ENCODE peak calls at places on chromosomes 13 and 19, in four cellular contexts. One of them, this sample, is unnamed. For H3K4me1, the result is how much of the 10 kb centered on the place peaks cover.

GRCh38 chr13:98103942-98104880 is 38.7 kb upstream of the FARP1 start:
- DNase-seq in PC-3: peak
- DNase-seq in adrenal gland: no peak
- DNase-seq in CD8-positive, alpha-beta T cell: no peak
- DNase-seq in this sample: no peak

GRCh38 chr19:47618771-47619170 is 9.8 kb downstream of the BICRA start:
- DNase-seq in PC-3: no peak
- DNase-seq in adrenal gland: peak
- DNase-seq in CD8-positive, alpha-beta T cell: no peak
- DNase-seq in this sample: peak

GRCh38 chr13:89361909-89362308 is 1690.7 kb downstream of the SLITRK5 start:
- DNase-seq in PC-3: peak
- DNase-seq in adrenal gland: no peak
- DNase-seq in CD8-positive, alpha-beta T cell: no peak
- DNase-seq in this sample: no peak

GRCh38 chr13:46586766-46587509 is 34.0 kb downstream of the LRCH1 start:
- DNase-seq in PC-3: no peak
- DNase-seq in adrenal gland: no peak
- DNase-seq in CD8-positive, alpha-beta T cell: no peak
- DNase-seq in this sample: no peak

GRCh38 chr19:48926909-48927308 is 6.6 kb upstream of the DHDH start:
- DNase-seq in PC-3: peak
- DNase-seq in adrenal gland: peak
- DNase-seq in CD8-positive, alpha-beta T cell: no peak
- DNase-seq in this sample: peak

GRCh38 chr13:31105020-31105800 is 56.5 kb downstream of the HSPH1 start:
- DNase-seq in PC-3: no peak
- DNase-seq in adrenal gland: no peak
- DNase-seq in CD8-positive, alpha-beta T cell: no peak
- DNase-seq in this sample: no peak

GRCh38 chr19:6063576-6063961 is 46.7 kb downstream of the RFX2 start:
- DNase-seq in PC-3: no peak
- DNase-seq in adrenal gland: no peak
- DNase-seq in CD8-positive, alpha-beta T cell: no peak
- DNase-seq in this sample: peak

GRCh38 chr19:10362259-10362658 is 18.1 kb downstream of the TYK2 start:
- DNase-seq in PC-3: no peak
- DNase-seq in adrenal gland: no peak
- DNase-seq in CD8-positive, alpha-beta T cell: no peak
- DNase-seq in this sample: no peak

GRCh38 chr19:18364826-18365528 is 21.0 kb upstream of the GDF15 start:
- DNase-seq in PC-3: peak
- DNase-seq in adrenal gland: peak
- DNase-seq in CD8-positive, alpha-beta T cell: no peak
- DNase-seq in this sample: peak

GRCh38 chr13:97460004-97460756 is 26.2 kb downstream of the RAP2A start:
- DNase-seq in PC-3: no peak
- DNase-seq in adrenal gland: peak
- DNase-seq in CD8-positive, alpha-beta T cell: no peak
- DNase-seq in this sample: no peak

GRCh38 chr13:44271031-44271433 is 102.6 kb upstream of the SERP2 start:
- DNase-seq in PC-3: peak
- DNase-seq in adrenal gland: peak
- DNase-seq in CD8-positive, alpha-beta T cell: no peak
- DNase-seq in this sample: peak

GRCh38 chr13:44267966-44268365 is 105.7 kb upstream of the SERP2 start:
- DNase-seq in PC-3: peak
- DNase-seq in adrenal gland: no peak
- DNase-seq in CD8-positive, alpha-beta T cell: no peak
- DNase-seq in this sample: no peak

GRCh38 chr13:44267203-44267602 is 106.4 kb upstream of the SERP2 start:
- DNase-seq in PC-3: no peak
- DNase-seq in adrenal gland: no peak
- DNase-seq in CD8-positive, alpha-beta T cell: no peak
- DNase-seq in this sample: no peak

GRCh38 chr13:44270153-44270552 is 103.5 kb upstream of the SERP2 start:
- DNase-seq in PC-3: no peak
- DNase-seq in adrenal gland: no peak
- DNase-seq in CD8-positive, alpha-beta T cell: no peak
- DNase-seq in this sample: no peak

DNA sequence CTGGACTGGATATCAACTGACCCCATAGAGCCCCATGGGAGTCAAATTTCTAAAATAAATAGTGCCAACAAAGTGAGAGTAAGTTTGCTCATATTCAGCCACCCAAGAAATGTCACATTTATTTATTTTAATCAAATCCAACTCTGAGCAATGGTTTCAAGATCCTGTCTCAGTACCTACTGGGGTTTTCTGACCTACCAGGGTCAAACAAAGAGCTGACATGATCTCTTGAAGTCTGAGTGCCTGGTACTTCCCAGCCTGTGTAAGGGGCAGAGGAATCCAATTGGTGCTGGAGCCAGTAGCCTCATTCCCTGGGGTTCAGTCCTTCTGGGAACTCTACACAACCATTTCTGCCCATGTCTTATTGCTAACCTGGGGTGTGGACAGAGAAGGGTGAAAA is 104.7 kb upstream of the SERP2 start:
- DNase-seq in PC-3: no peak
- DNase-seq in adrenal gland: no peak
- DNase-seq in CD8-positive, alpha-beta T cell: no peak
- DNase-seq in this sample: no peak
- H3K4me3 ChIP-seq in PC-3: no peak
- H3K4me3 ChIP-seq in adrenal gland: no peak
- H3K4me3 ChIP-seq in CD8-positive, alpha-beta T cell: no peak
- H3K4me3 ChIP-seq in this sample: no peak

GRCh38 chr19:8698433-8699063 is at the start of gene ACTL9:
- DNase-seq in PC-3: no peak
- DNase-seq in adrenal gland: no peak
- DNase-seq in CD8-positive, alpha-beta T cell: no peak
- DNase-seq in this sample: no peak
- TF ChIP-seq CTCF in PC-3: peak
- TF ChIP-seq CTCF in adrenal gland: no peak
- TF ChIP-seq CTCF in CD8-positive, alpha-beta T cell: no peak
- TF ChIP-seq CTCF in this sample: no peak

GRCh38 chr13:24233351-24233901 is 72.9 kb downstream of the SPATA13 start:
- DNase-seq in PC-3: no peak
- DNase-seq in adrenal gland: no peak
- DNase-seq in CD8-positive, alpha-beta T cell: no peak
- DNase-seq in this sample: peak
- H3K4me1 ChIP-seq in PC-3: under half
- H3K4me1 ChIP-seq in adrenal gland: under half
- H3K4me1 ChIP-seq in CD8-positive, alpha-beta T cell: under half
- H3K4me1 ChIP-seq in this sample: under half

GRCh38 chr13:32587014-32587773 is 942 bp downstream of the PDS5B start:
- DNase-seq in PC-3: peak
- DNase-seq in adrenal gland: peak
- DNase-seq in CD8-positive, alpha-beta T cell: peak
- DNase-seq in this sample: peak

GRCh38 chr13:32582991-32583390 is 3.3 kb upstream of the PDS5B start:
- DNase-seq in PC-3: no peak
- DNase-seq in adrenal gland: no peak
- DNase-seq in CD8-positive, alpha-beta T cell: no peak
- DNase-seq in this sample: no peak

GRCh38 chr13:32586022-32586900 is at the start of gene PDS5B:
- DNase-seq in PC-3: peak
- DNase-seq in adrenal gland: peak
- DNase-seq in CD8-positive, alpha-beta T cell: peak
- DNase-seq in this sample: peak

GRCh38 chr13:32587774-32588165 is 1.5 kb downstream of the PDS5B start:
- DNase-seq in PC-3: peak
- DNase-seq in adrenal gland: no peak
- DNase-seq in CD8-positive, alpha-beta T cell: no peak
- DNase-seq in this sample: no peak

GRCh38 chr13:32585625-32586021 is 629 bp upstream of the PDS5B start:
- DNase-seq in PC-3: peak
- DNase-seq in adrenal gland: peak
- DNase-seq in CD8-positive, alpha-beta T cell: no peak
- DNase-seq in this sample: peak
- H3K4me3 ChIP-seq in PC-3: peak
- H3K4me3 ChIP-seq in adrenal gland: peak
- H3K4me3 ChIP-seq in CD8-positive, alpha-beta T cell: peak
- H3K4me3 ChIP-seq in this sample: peak

GRCh38 chr19:50500060-50500752 is 10.8 kb downstream of the JOSD2 start:
- DNase-seq in PC-3: no peak
- DNase-seq in adrenal gland: no peak
- DNase-seq in CD8-positive, alpha-beta T cell: no peak
- DNase-seq in this sample: no peak
- TF ChIP-seq CTCF in PC-3: peak
- TF ChIP-seq CTCF in adrenal gland: no peak
- TF ChIP-seq CTCF in CD8-positive, alpha-beta T cell: no peak
- TF ChIP-seq CTCF in this sample: no peak

GRCh38 chr19:2083174-2083854 is 12.8 kb downstream of the MOB3A start:
- DNase-seq in PC-3: no peak
- DNase-seq in adrenal gland: no peak
- DNase-seq in CD8-positive, alpha-beta T cell: peak
- DNase-seq in this sample: no peak
- H3K4me1 ChIP-seq in PC-3: under half
- H3K4me1 ChIP-seq in adrenal gland: under half
- H3K4me1 ChIP-seq in CD8-positive, alpha-beta T cell: half or more
- H3K4me1 ChIP-seq in this sample: under half